ENCODE peak calls at places on chromosomes 6 and 20, in six cellular contexts. One of them, this sample, is unnamed.

GRCh38 chr20:47821481-47822100 is 36.3 kb upstream of the SULF2 start:
- DNase-seq in HFF-Myc: no peak
- DNase-seq in AG04449: no peak
- DNase-seq in SK-N-DZ: no peak
- DNase-seq in memory B cell: no peak
- DNase-seq in pancreas: no peak
- DNase-seq in this sample: no peak

GRCh38 chr6:108633436-108633835 is 72.7 kb downstream of the FOXO3 start:
- DNase-seq in HFF-Myc: no peak
- DNase-seq in AG04449: no peak
- DNase-seq in SK-N-DZ: no peak
- DNase-seq in memory B cell: no peak
- DNase-seq in pancreas: no peak
- DNase-seq in this sample: no peak

GRCh38 chr20:33846291-33846916 is 35.3 kb downstream of the CHMP4B start:
- DNase-seq in HFF-Myc: peak; percentile 48
- DNase-seq in AG04449: no peak
- DNase-seq in SK-N-DZ: no peak
- DNase-seq in memory B cell: no peak
- DNase-seq in pancreas: peak; percentile 26
- DNase-seq in this sample: no peak

GRCh38 chr6:111480988-111481830 is 1.8 kb downstream of the REV3L start:
- DNase-seq in HFF-Myc: no peak
- DNase-seq in AG04449: no peak
- DNase-seq in SK-N-DZ: peak; percentile 11
- DNase-seq in memory B cell: no peak
- DNase-seq in pancreas: no peak
- DNase-seq in this sample: no peak

GRCh38 chr6:52537001-52537753 is 39.7 kb downstream of the TRAM2 start:
- DNase-seq in HFF-Myc: no peak
- DNase-seq in AG04449: no peak
- DNase-seq in SK-N-DZ: no peak
- DNase-seq in memory B cell: no peak
- DNase-seq in pancreas: no peak
- DNase-seq in this sample: no peak

GRCh38 chr6:112938656-112939055 is 591.5 kb downstream of the RFPL4B start:
- DNase-seq in HFF-Myc: no peak
- DNase-seq in AG04449: no peak
- DNase-seq in SK-N-DZ: no peak
- DNase-seq in memory B cell: no peak
- DNase-seq in pancreas: no peak
- DNase-seq in this sample: no peak

GRCh38 chr6:135722679-135723078 is 128.8 kb upstream of the PDE7B start:
- DNase-seq in HFF-Myc: peak; percentile 40
- DNase-seq in AG04449: peak; percentile 71
- DNase-seq in SK-N-DZ: no peak
- DNase-seq in memory B cell: no peak
- DNase-seq in pancreas: peak; percentile 29
- DNase-seq in this sample: no peak

GRCh38 chr6:152637422-152638047 is 373 bp upstream of the SYNE1 start:
- DNase-seq in HFF-Myc: no peak
- DNase-seq in AG04449: no peak
- DNase-seq in SK-N-DZ: no peak
- DNase-seq in memory B cell: no peak
- DNase-seq in pancreas: no peak
- DNase-seq in this sample: no peak

GRCh38 chr6:113288409-113288808 is 568.7 kb upstream of the MARCKS start:
- DNase-seq in HFF-Myc: no peak
- DNase-seq in AG04449: no peak
- DNase-seq in SK-N-DZ: no peak
- DNase-seq in memory B cell: no peak
- DNase-seq in pancreas: no peak
- DNase-seq in this sample: no peak